ENCODE peak calls at places on chromosomes 13 and 19, in seven cellular contexts. C is NCI-H187 treated with DMSO at 0.1 percent for 48 hours, D is Karpas-422, L is ELF-1, Z is A549, V is omental fat pad, X is myocyte. O is an unnamed sample.

GRCh38 chr19:19485161-19485997 is 30.0 kb downstream of the TSSK6 start:
- DNase-seq in C (no peak), X (peak), Z (no peak), D (peak), L (peak), V (no peak), O (no peak)

GRCh38 chr19:35223084-35223790 is 5.3 kb downstream of the FAM187B start:
- DNase-seq in D (no peak), C (no peak), V (no peak), X (no peak), Z (peak), L (no peak), O (no peak)

GRCh38 chr19:35986664-35987570 is 8.1 kb upstream of the SDHAF1 start:
- DNase-seq in C (no peak), X (no peak), L (peak), Z (peak), V (no peak), D (peak), O (no peak)

GRCh38 chr13:63209330-63210017 is 1793.8 kb upstream of the PCDH20 start:
- DNase-seq in L (no peak), C (no peak), D (no peak), X (no peak), Z (no peak), V (no peak), O (no peak)

GRCh38 chr19:34578173-34578572 is 96.6 kb downstream of the WTIP start:
- DNase-seq in D (no peak), C (no peak), V (no peak), L (no peak), X (no peak), Z (no peak), O (no peak)

GRCh38 chr13:24203726-24204295 is 43.3 kb downstream of the SPATA13 start:
- DNase-seq in X (peak), D (no peak), L (no peak), Z (no peak), C (no peak), V (no peak), O (no peak)

GRCh38 chr13:100349594-100349993 is 239.0 kb downstream of the GGACT start:
- DNase-seq in C (no peak), V (no peak), L (no peak), Z (no peak), X (no peak), D (no peak), O (no peak)

GRCh38 chr13:30016398-30016797 is 166.0 kb upstream of the UBL3 start:
- DNase-seq in L (no peak), C (no peak), V (no peak), Z (no peak), X (peak), D (no peak), O (no peak)

GRCh38 chr13:103878891-103879605 is 812.8 kb upstream of the SLC10A2 start:
- DNase-seq in D (no peak), X (no peak), C (no peak), L (no peak), Z (no peak), V (no peak), O (no peak)

GRCh38 chr19:409515-410242 is 732 bp upstream of the C2CD4C start:
- DNase-seq in V (no peak), D (no peak), L (no peak), X (no peak), Z (no peak), C (no peak), O (no peak)

GRCh38 chr13:79075703-79076102 is 330.4 kb downstream of the RBM26 start:
- DNase-seq in X (no peak), V (no peak), D (no peak), Z (no peak), L (no peak), C (no peak), O (no peak)

O was measured in HTR-8/SVneo.